ENCODE peak calls at places on chromosomes 5 and 9, in eight cellular contexts. C, F, O, T, Z, R, P and X are unnamed samples.

GRCh38 chr9:38339496-38339895 is 53.0 kb upstream of the ALDH1B1 start:
- DNase-seq in P (no peak), R (no peak), F (no peak), O (no peak), C (no peak), Z (no peak), T (no peak), X (peak)

GRCh38 chr5:78540335-78541057 is 108.1 kb downstream of the LHFPL2 start:
- DNase-seq in T (no peak), P (no peak), C (no peak), O (peak), Z (no peak), F (no peak), R (no peak), X (no peak)

GRCh38 chr9:137145731-137146526 is 7.0 kb downstream of the GRIN1 start:
- DNase-seq in F (no peak), Z (no peak), R (no peak), T (no peak), P (no peak), O (no peak), C (no peak), X (no peak)

GRCh38 chr5:135153259-135153658 is 119.2 kb upstream of the PITX1 start:
- DNase-seq in C (no peak), P (no peak), F (no peak), O (no peak), T (no peak), R (no peak), Z (no peak), X (no peak)

GRCh38 chr9:127525426-127526188 is 74.3 kb downstream of the LRSAM1 start:
- DNase-seq in C (no peak), P (no peak), Z (no peak), T (no peak), O (no peak), F (no peak), R (no peak), X (no peak)

GRCh38 chr5:30768061-30768460 is 425.4 kb upstream of the CDH6 start:
- DNase-seq in T (no peak), R (no peak), F (no peak), P (no peak), C (no peak), Z (no peak), O (no peak), X (no peak)

GRCh38 chr9:121646992-121647391 is 4.4 kb upstream of the DAB2IP start:
- DNase-seq in R (no peak), Z (no peak), C (no peak), T (no peak), P (no peak), F (no peak), O (no peak), X (no peak)

GRCh38 chr5:128318691-128319090 is 219.4 kb downstream of the FBN2 start:
- DNase-seq in O (no peak), C (no peak), F (no peak), R (no peak), Z (no peak), T (no peak), P (no peak), X (no peak)

GRCh38 chr5:179241175-179241574 is 104.1 kb downstream of the ADAMTS2 start:
- DNase-seq in C (no peak), T (no peak), R (no peak), P (no peak), O (peak), F (no peak), Z (no peak), X (no peak)

GRCh38 chr9:77177894-77178794 is 810 bp downstream of the VPS13A start:
- DNase-seq in O (peak), T (peak), C (peak), P (peak), Z (no peak), F (no peak), R (no peak), X (peak)

GRCh38 chr9:129104051-129104450 is 6.5 kb downstream of the CRAT start:
- DNase-seq in F (no peak), Z (no peak), R (no peak), P (no peak), C (no peak), T (no peak), O (no peak), X (no peak)

GRCh38 chr5:77016962-77017361 is 13.2 kb upstream of the AGGF1 start:
- DNase-seq in F (no peak), R (no peak), C (no peak), P (no peak), O (no peak), Z (no peak), T (no peak), X (no peak)

GRCh38 chr5:132013006-132013689 is 1.7 kb upstream of the ACSL6 start:
- DNase-seq in C (no peak), T (no peak), Z (no peak), F (no peak), R (no peak), O (no peak), P (no peak), X (peak)

GRCh38 chr5:103402861-103403260 is 144.3 kb downstream of the MACIR start:
- DNase-seq in T (no peak), Z (no peak), C (peak), O (no peak), R (no peak), F (no peak), P (peak), X (no peak)

GRCh38 chr9:126291925-126292324 is 34.7 kb upstream of the MVB12B start:
- DNase-seq in T (no peak), F (no peak), R (no peak), O (no peak), P (no peak), Z (no peak), C (no peak), X (no peak)

GRCh38 chr5:1383344-1383743 is 38.4 kb upstream of the CLPTM1L start:
- DNase-seq in P (no peak), O (no peak), Z (no peak), R (no peak), F (no peak), T (no peak), C (no peak), X (no peak)

GRCh38 chr5:146130440-146131045 is 25.2 kb upstream of the PLAC8L1 start:
- DNase-seq in F (no peak), T (peak), Z (peak), O (no peak), R (peak), C (peak), P (no peak), X (no peak)

GRCh38 chr9:112059145-112059979 is 115.7 kb downstream of the SUSD1 start:
- DNase-seq in Z (peak), O (no peak), T (peak), C (no peak), P (no peak), R (peak), F (peak), X (no peak)

GRCh38 chr5:150574818-150575537 is 65.5 kb upstream of the SYNPO start:
- DNase-seq in C (no peak), P (no peak), F (no peak), O (no peak), R (no peak), Z (no peak), T (no peak), X (no peak)

GRCh38 chr5:168712280-168712924 is 133.2 kb upstream of the PANK3 start:
- DNase-seq in R (peak), C (no peak), P (no peak), O (no peak), F (peak), T (peak), Z (peak), X (no peak)

GRCh38 chr5:72108200-72109050 is 1.1 kb downstream of the MAP1B start:
- DNase-seq in C (peak), T (peak), O (peak), P (peak), R (no peak), F (no peak), Z (peak), X (peak)

GRCh38 chr9:136711751-136712689 is at the start of gene DIPK1B:
- DNase-seq in C (peak), R (no peak), P (peak), Z (no peak), T (no peak), F (no peak), O (no peak), X (peak)

GRCh38 chr9:87880116-87880515 is 2.6 kb upstream of the SPATA31E1 start:
- DNase-seq in Z (no peak), R (no peak), C (no peak), T (no peak), P (no peak), F (no peak), O (no peak), X (no peak)

GRCh38 chr5:177598477-177598876 is 1.5 kb upstream of the B4GALT7 start:
- DNase-seq in F (no peak), R (no peak), C (no peak), Z (no peak), T (no peak), O (no peak), P (no peak), X (no peak)

GRCh38 chr5:30650311-30650710 is 543.2 kb upstream of the CDH6 start:
- DNase-seq in C (no peak), Z (no peak), O (no peak), R (no peak), T (no peak), P (no peak), F (no peak), X (no peak)

GRCh38 chr5:169742773-169743296 is 105.8 kb downstream of the DOCK2 start:
- DNase-seq in F (peak), C (no peak), T (peak), R (no peak), Z (peak), O (peak), P (no peak), X (no peak)

GRCh38 chr9:127919253-127919815 is 2.5 kb upstream of the ST6GALNAC4 start:
- DNase-seq in O (peak), R (peak), Z (peak), F (peak), P (no peak), C (no peak), T (peak), X (no peak)

GRCh38 chr9:79221084-79221483 is 350.7 kb upstream of the TLE4 start:
- DNase-seq in P (no peak), R (peak), Z (peak), T (peak), C (no peak), O (no peak), F (peak), X (no peak)

GRCh38 chr9:1173211-1173610 is 123.1 kb downstream of the DMRT2 start:
- DNase-seq in T (peak), O (no peak), Z (no peak), P (no peak), R (peak), F (no peak), C (no peak), X (no peak)

GRCh38 chr5:140556438-140556837 is 835 bp downstream of the SRA1 start:
- DNase-seq in Z (no peak), P (no peak), C (no peak), T (peak), F (no peak), R (no peak), O (no peak), X (no peak)

GRCh38 chr9:133979124-133979920 is 12.8 kb downstream of the VAV2 start:
- DNase-seq in R (no peak), O (no peak), P (no peak), Z (no peak), T (no peak), F (no peak), C (no peak), X (no peak)

GRCh38 chr9:2018764-2019548 is 3.8 kb downstream of the SMARCA2 start:
- DNase-seq in F (no peak), T (no peak), P (no peak), O (no peak), R (no peak), C (no peak), Z (no peak), X (no peak)

GRCh38 chr9:33117816-33118215 is 41.3 kb upstream of the SMU1 start:
- DNase-seq in P (no peak), R (no peak), F (no peak), Z (no peak), C (no peak), O (peak), T (no peak), X (no peak)